ENCODE peak calls at places on chromosomes 13 and 19, in seven cellular contexts. One of them, this sample, is unnamed.

GRCh38 chr19:15684828-15685227 is 11.9 kb downstream of the CYP4F12 start:
- DNase-seq in tibial nerve: no peak
- DNase-seq in pancreas: no peak
- DNase-seq in psoas muscle: no peak
- DNase-seq in H1: no peak
- DNase-seq in HL-60: no peak
- DNase-seq in tibial artery: no peak
- DNase-seq in this sample: no peak

GRCh38 chr13:112124100-112124499 is 57.2 kb downstream of the SOX1 start:
- DNase-seq in tibial nerve: no peak
- DNase-seq in pancreas: no peak
- DNase-seq in psoas muscle: no peak
- DNase-seq in H1: no peak
- DNase-seq in HL-60: no peak
- DNase-seq in tibial artery: no peak
- DNase-seq in this sample: no peak

GRCh38 chr19:10686661-10687517 is 14.3 kb upstream of the QTRT1 start:
- DNase-seq in tibial nerve: no peak
- DNase-seq in pancreas: no peak
- DNase-seq in psoas muscle: no peak
- DNase-seq in H1: no peak
- DNase-seq in HL-60: no peak
- DNase-seq in tibial artery: no peak
- DNase-seq in this sample: no peak

GRCh38 chr13:106507560-106508274 is 27.7 kb downstream of the EFNB2 start:
- DNase-seq in tibial nerve: no peak
- DNase-seq in pancreas: no peak
- DNase-seq in psoas muscle: no peak
- DNase-seq in H1: no peak
- DNase-seq in HL-60: peak
- DNase-seq in tibial artery: no peak
- DNase-seq in this sample: no peak

GRCh38 chr19:4642625-4643024 is 3.3 kb downstream of the TNFAIP8L1 start:
- DNase-seq in tibial nerve: no peak
- DNase-seq in pancreas: no peak
- DNase-seq in psoas muscle: no peak
- DNase-seq in H1: no peak
- DNase-seq in HL-60: no peak
- DNase-seq in tibial artery: no peak
- DNase-seq in this sample: no peak

GRCh38 chr19:2226051-2226839 is 9.9 kb downstream of the PLEKHJ1 start:
- DNase-seq in tibial nerve: no peak
- DNase-seq in pancreas: no peak
- DNase-seq in psoas muscle: no peak
- DNase-seq in H1: no peak
- DNase-seq in HL-60: no peak
- DNase-seq in tibial artery: no peak
- DNase-seq in this sample: no peak

GRCh38 chr13:45142440-45143345 is 22.4 kb downstream of the GTF2F2 start:
- DNase-seq in tibial nerve: no peak
- DNase-seq in pancreas: no peak
- DNase-seq in psoas muscle: no peak
- DNase-seq in H1: no peak
- DNase-seq in HL-60: no peak
- DNase-seq in tibial artery: no peak
- DNase-seq in this sample: no peak

GRCh38 chr13:59533561-59534337 is 630.0 kb downstream of the DIAPH3 start:
- DNase-seq in tibial nerve: no peak
- DNase-seq in pancreas: no peak
- DNase-seq in psoas muscle: no peak
- DNase-seq in H1: no peak
- DNase-seq in HL-60: no peak
- DNase-seq in tibial artery: no peak
- DNase-seq in this sample: no peak

GRCh38 chr19:40381321-40381720 is 8.7 kb downstream of the HIPK4 start:
- DNase-seq in tibial nerve: no peak
- DNase-seq in pancreas: no peak
- DNase-seq in psoas muscle: no peak
- DNase-seq in H1: no peak
- DNase-seq in HL-60: no peak
- DNase-seq in tibial artery: no peak
- DNase-seq in this sample: no peak

GRCh38 chr19:45293682-45294081 is 29.0 kb downstream of the CKM start:
- DNase-seq in tibial nerve: no peak
- DNase-seq in pancreas: no peak
- DNase-seq in psoas muscle: no peak
- DNase-seq in H1: no peak
- DNase-seq in HL-60: no peak
- DNase-seq in tibial artery: no peak
- DNase-seq in this sample: no peak

GRCh38 chr13:54879036-54879435 is 1850.4 kb downstream of the OLFM4 start:
- DNase-seq in tibial nerve: no peak
- DNase-seq in pancreas: no peak
- DNase-seq in psoas muscle: no peak
- DNase-seq in H1: no peak
- DNase-seq in HL-60: peak
- DNase-seq in tibial artery: no peak
- DNase-seq in this sample: no peak

GRCh38 chr13:47211106-47211505 is 314.3 kb upstream of the HTR2A start:
- DNase-seq in tibial nerve: no peak
- DNase-seq in pancreas: no peak
- DNase-seq in psoas muscle: no peak
- DNase-seq in H1: peak
- DNase-seq in HL-60: no peak
- DNase-seq in tibial artery: no peak
- DNase-seq in this sample: no peak

GRCh38 chr13:47136659-47136975 is 239.8 kb upstream of the HTR2A start:
- DNase-seq in tibial nerve: no peak
- DNase-seq in pancreas: peak
- DNase-seq in psoas muscle: no peak
- DNase-seq in H1: no peak
- DNase-seq in HL-60: no peak
- DNase-seq in tibial artery: no peak
- DNase-seq in this sample: no peak

GRCh38 chr19:33447336-33448158 is 74.0 kb downstream of the CEBPG start:
- DNase-seq in tibial nerve: no peak
- DNase-seq in pancreas: no peak
- DNase-seq in psoas muscle: peak
- DNase-seq in H1: no peak
- DNase-seq in HL-60: peak
- DNase-seq in tibial artery: peak
- DNase-seq in this sample: no peak

GRCh38 chr13:91313103-91313502 is 34.4 kb upstream of the MIR17HG start:
- DNase-seq in tibial nerve: peak
- DNase-seq in pancreas: no peak
- DNase-seq in psoas muscle: no peak
- DNase-seq in H1: no peak
- DNase-seq in HL-60: no peak
- DNase-seq in tibial artery: no peak
- DNase-seq in this sample: no peak

GRCh38 chr19:54201172-54201701 is 579 bp downstream of the RPS9 start:
- DNase-seq in tibial nerve: no peak
- DNase-seq in pancreas: no peak
- DNase-seq in psoas muscle: no peak
- DNase-seq in H1: no peak
- DNase-seq in HL-60: no peak
- DNase-seq in tibial artery: no peak
- DNase-seq in this sample: no peak

GRCh38 chr19:3386447-3387234 is 20.3 kb downstream of the NFIC start:
- DNase-seq in tibial nerve: no peak
- DNase-seq in pancreas: no peak
- DNase-seq in psoas muscle: peak
- DNase-seq in H1: no peak
- DNase-seq in HL-60: no peak
- DNase-seq in tibial artery: no peak
- DNase-seq in this sample: no peak

GRCh38 chr13:44757671-44758070 is 181.5 kb upstream of the TSC22D1 start:
- DNase-seq in tibial nerve: no peak
- DNase-seq in pancreas: no peak
- DNase-seq in psoas muscle: no peak
- DNase-seq in H1: no peak
- DNase-seq in HL-60: no peak
- DNase-seq in tibial artery: no peak
- DNase-seq in this sample: no peak

GRCh38 chr13:81017525-81018152 is 676.7 kb upstream of the SPRY2 start:
- DNase-seq in tibial nerve: no peak
- DNase-seq in pancreas: no peak
- DNase-seq in psoas muscle: no peak
- DNase-seq in H1: no peak
- DNase-seq in HL-60: no peak
- DNase-seq in tibial artery: no peak
- DNase-seq in this sample: no peak

GRCh38 chr19:43105496-43105895 is 23.0 kb upstream of the PSG2 start:
- DNase-seq in tibial nerve: no peak
- DNase-seq in pancreas: no peak
- DNase-seq in psoas muscle: no peak
- DNase-seq in H1: no peak
- DNase-seq in HL-60: no peak
- DNase-seq in tibial artery: no peak
- DNase-seq in this sample: no peak

GRCh38 chr19:46378268-46378667 is 31.4 kb downstream of the PPP5C start:
- DNase-seq in tibial nerve: no peak
- DNase-seq in pancreas: no peak
- DNase-seq in psoas muscle: no peak
- DNase-seq in H1: no peak
- DNase-seq in HL-60: no peak
- DNase-seq in tibial artery: no peak
- DNase-seq in this sample: no peak

GRCh38 chr19:55632463-55632834 is 8.1 kb upstream of the ZNF784 start:
- DNase-seq in tibial nerve: peak
- DNase-seq in pancreas: peak
- DNase-seq in psoas muscle: peak
- DNase-seq in H1: no peak
- DNase-seq in HL-60: peak
- DNase-seq in tibial artery: peak
- DNase-seq in this sample: peak
- TF ChIP-seq CTCF in tibial nerve: peak
- TF ChIP-seq CTCF in pancreas: peak
- TF ChIP-seq CTCF in psoas muscle: peak
- TF ChIP-seq CTCF in H1: peak
- TF ChIP-seq CTCF in HL-60: peak
- TF ChIP-seq CTCF in tibial artery: peak
- TF ChIP-seq CTCF in this sample: peak

GRCh38 chr13:24267283-24267682 is 42.1 kb upstream of the C1QTNF9 start:
- DNase-seq in tibial nerve: no peak
- DNase-seq in pancreas: no peak
- DNase-seq in psoas muscle: no peak
- DNase-seq in H1: no peak
- DNase-seq in HL-60: no peak
- DNase-seq in tibial artery: no peak
- DNase-seq in this sample: no peak

GRCh38 chr13:24267801-24268200 is 41.6 kb upstream of the C1QTNF9 start:
- DNase-seq in tibial nerve: no peak
- DNase-seq in pancreas: no peak
- DNase-seq in psoas muscle: no peak
- DNase-seq in H1: no peak
- DNase-seq in HL-60: no peak
- DNase-seq in tibial artery: no peak
- DNase-seq in this sample: no peak

GRCh38 chr13:24263652-24264051 is 45.7 kb upstream of the C1QTNF9 start:
- DNase-seq in tibial nerve: no peak
- DNase-seq in pancreas: no peak
- DNase-seq in psoas muscle: no peak
- DNase-seq in H1: no peak
- DNase-seq in HL-60: no peak
- DNase-seq in tibial artery: no peak
- DNase-seq in this sample: no peak

GRCh38 chr13:24264976-24265375 is 44.4 kb upstream of the C1QTNF9 start:
- DNase-seq in tibial nerve: no peak
- DNase-seq in pancreas: no peak
- DNase-seq in psoas muscle: no peak
- DNase-seq in H1: no peak
- DNase-seq in HL-60: no peak
- DNase-seq in tibial artery: no peak
- DNase-seq in this sample: no peak

DNA sequence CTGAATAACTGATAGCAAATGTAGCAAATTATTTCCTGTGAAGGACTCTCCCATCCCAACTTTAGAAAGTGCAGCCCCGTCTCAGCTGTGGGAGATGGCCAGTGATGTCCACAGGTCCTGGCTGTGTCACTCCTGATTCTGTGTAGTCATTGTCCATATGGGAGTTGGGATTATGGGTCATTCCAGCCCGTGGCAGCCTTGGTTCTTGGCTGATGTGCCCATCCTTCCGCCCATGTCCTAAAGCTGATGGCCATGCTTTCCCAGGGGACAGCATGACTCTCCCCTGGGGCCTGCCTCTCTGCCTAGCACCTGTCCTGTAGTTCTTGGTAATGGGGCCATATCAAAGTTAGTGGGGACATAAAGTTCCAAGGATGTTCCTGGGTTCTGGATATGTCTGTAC is 43.9 kb upstream of the C1QTNF9 start:
- DNase-seq in tibial nerve: no peak
- DNase-seq in pancreas: no peak
- DNase-seq in psoas muscle: no peak
- DNase-seq in H1: no peak
- DNase-seq in HL-60: no peak
- DNase-seq in tibial artery: no peak
- DNase-seq in this sample: no peak
- H3K27ac ChIP-seq in tibial nerve: no peak
- H3K27ac ChIP-seq in pancreas: no peak
- H3K27ac ChIP-seq in psoas muscle: no peak
- H3K27ac ChIP-seq in H1: no peak
- H3K27ac ChIP-seq in HL-60: no peak
- H3K27ac ChIP-seq in tibial artery: no peak
- H3K27ac ChIP-seq in this sample: peak

GRCh38 chr19:48933382-48933932 is at the start of gene DHDH:
- DNase-seq in tibial nerve: no peak
- DNase-seq in pancreas: peak
- DNase-seq in psoas muscle: peak
- DNase-seq in H1: peak
- DNase-seq in HL-60: peak
- DNase-seq in tibial artery: peak
- DNase-seq in this sample: no peak
- TF ChIP-seq CTCF in tibial nerve: no peak
- TF ChIP-seq CTCF in pancreas: no peak
- TF ChIP-seq CTCF in psoas muscle: no peak
- TF ChIP-seq CTCF in H1: no peak
- TF ChIP-seq CTCF in HL-60: no peak
- TF ChIP-seq CTCF in tibial artery: no peak
- TF ChIP-seq CTCF in this sample: no peak

GRCh38 chr19:13120817-13121216 is 2.8 kb downstream of the NACC1 start:
- DNase-seq in tibial nerve: no peak
- DNase-seq in pancreas: no peak
- DNase-seq in psoas muscle: no peak
- DNase-seq in H1: no peak
- DNase-seq in HL-60: no peak
- DNase-seq in tibial artery: no peak
- DNase-seq in this sample: no peak

GRCh38 chr19:13122275-13122878 is 4.3 kb downstream of the NACC1 start:
- DNase-seq in tibial nerve: no peak
- DNase-seq in pancreas: no peak
- DNase-seq in psoas muscle: no peak
- DNase-seq in H1: no peak
- DNase-seq in HL-60: no peak
- DNase-seq in tibial artery: no peak
- DNase-seq in this sample: no peak

GRCh38 chr19:13119654-13120053 is 1.6 kb downstream of the NACC1 start:
- DNase-seq in tibial nerve: no peak
- DNase-seq in pancreas: no peak
- DNase-seq in psoas muscle: no peak
- DNase-seq in H1: no peak
- DNase-seq in HL-60: no peak
- DNase-seq in tibial artery: no peak
- DNase-seq in this sample: no peak

GRCh38 chr19:13121551-13122274 is 3.6 kb downstream of the NACC1 start:
- DNase-seq in tibial nerve: no peak
- DNase-seq in pancreas: no peak
- DNase-seq in psoas muscle: no peak
- DNase-seq in H1: no peak
- DNase-seq in HL-60: no peak
- DNase-seq in tibial artery: no peak
- DNase-seq in this sample: no peak

GRCh38 chr19:13122980-13123957 is 5.2 kb downstream of the NACC1 start:
- DNase-seq in tibial nerve: no peak
- DNase-seq in pancreas: no peak
- DNase-seq in psoas muscle: no peak
- DNase-seq in H1: no peak
- DNase-seq in HL-60: no peak
- DNase-seq in tibial artery: no peak
- DNase-seq in this sample: no peak
- H3K27ac ChIP-seq in tibial nerve: no peak
- H3K27ac ChIP-seq in pancreas: no peak
- H3K27ac ChIP-seq in psoas muscle: no peak
- H3K27ac ChIP-seq in H1: no peak
- H3K27ac ChIP-seq in HL-60: no peak
- H3K27ac ChIP-seq in tibial artery: no peak
- H3K27ac ChIP-seq in this sample: no peak

This sample was measured in esophagus squamous epithelium.